ENCODE peak calls at places on chromosomes 4 and X, in four cellular contexts. N is fibroblast of pulmonary artery, Z is left lung, Q is cardiac fibroblast. D is an unnamed sample.

GRCh38 chr4:123401466-123402175 is 5.0 kb downstream of the SPRY1 start:
- DNase-seq in N (peak; percentile 58), Z (no peak), Q (peak; percentile 38), D (no peak)

GRCh38 chrX:46837543-46838481 is 969 bp downstream of the RP2 start:
- DNase-seq in N (no peak), Z (no peak), Q (peak; percentile 49), D (peak; percentile 70)

GRCh38 chrX:56569378-56570061 is 6.1 kb downstream of the UBQLN2 start:
- DNase-seq in N (no peak), Z (no peak), Q (no peak), D (no peak)

GRCh38 chrX:119249836-119250340 is 13.8 kb downstream of the PGRMC1 start:
- DNase-seq in N (no peak), Z (no peak), Q (no peak), D (no peak)

GRCh38 chr4:139902328-139903217 is 237.0 kb downstream of the MGST2 start:
- DNase-seq in N (no peak), Z (no peak), Q (no peak), D (peak; percentile 3)

GRCh38 chr4:183588169-183588675 is 70.8 kb downstream of the RWDD4 start:
- DNase-seq in N (peak; percentile 46), Z (no peak), Q (no peak), D (no peak)

GRCh38 chrX:1084689-1085088 is 127.8 kb downstream of the CRLF2 start:
- DNase-seq in N (no peak), Z (no peak), Q (no peak), D (no peak)

GRCh38 chr4:7015383-7016035 is 27.7 kb upstream of the TADA2B start:
- DNase-seq in N (no peak), Z (no peak), Q (no peak), D (no peak)

GRCh38 chr4:118682928-118683327 is 2.3 kb upstream of the METTL14 start:
- DNase-seq in N (peak; percentile 49), Z (no peak), Q (peak; percentile 60), D (peak; percentile 33)

GRCh38 chr4:159484049-159484448 is 381.2 kb downstream of the RAPGEF2 start:
- DNase-seq in N (no peak), Z (no peak), Q (peak; percentile 8), D (peak; percentile 6)

GRCh38 chr4:37762294-37763163 is 64.0 kb upstream of the PGM2 start:
- DNase-seq in N (peak; percentile 48), Z (no peak), Q (peak; percentile 53), D (peak; percentile 99)

GRCh38 chr4:82376109-82376508 is 2.3 kb upstream of the HNRNPD start:
- DNase-seq in N (no peak), Z (no peak), Q (no peak), D (no peak)

GRCh38 chr4:155906554-155907247 is 3.2 kb downstream of the TDO2 start:
- DNase-seq in N (peak; percentile 97), Z (peak; percentile 34), Q (peak; percentile 98), D (peak; percentile 82)

GRCh38 chrX:44101300-44101699 is 128.1 kb upstream of the NDP start:
- DNase-seq in N (peak; percentile 1), Z (no peak), Q (peak; percentile 0), D (peak; percentile 56)

GRCh38 chr4:15234101-15234500 is 193.7 kb upstream of the C1QTNF7 start:
- DNase-seq in N (peak; percentile 69), Z (no peak), Q (peak; percentile 93), D (peak; percentile 67)

GRCh38 chr4:42570221-42570620 is 86.7 kb downstream of the ATP8A1 start:
- DNase-seq in N (no peak), Z (peak; percentile 53), Q (no peak), D (no peak)

GRCh38 chrX:125205084-125205917 is 114.4 kb upstream of the TEX13C start:
- DNase-seq in N (no peak), Z (peak; percentile 33), Q (peak; percentile 9), D (peak; percentile 30)

GRCh38 chr4:41432889-41433288 is 105.1 kb upstream of the LIMCH1 start:
- DNase-seq in N (peak; percentile 63), Z (no peak), Q (peak; percentile 61), D (peak; percentile 48)

GRCh38 chr4:33837043-33837442 is 2407.3 kb downstream of the ARAP2 start:
- DNase-seq in N (peak; percentile 81), Z (no peak), Q (peak; percentile 85), D (peak; percentile 9)

GRCh38 chr4:71195932-71196331 is 142.9 kb upstream of the SLC4A4 start:
- DNase-seq in N (no peak), Z (no peak), Q (peak; percentile 56), D (no peak)

GRCh38 chr4:37533286-37534033 is 152.7 kb downstream of the RELL1 start:
- DNase-seq in N (no peak), Z (no peak), Q (no peak), D (peak; percentile 78)

GRCh38 chr4:159446266-159446976 is 343.5 kb downstream of the RAPGEF2 start:
- DNase-seq in N (peak; percentile 85), Z (no peak), Q (peak; percentile 85), D (peak; percentile 70)

GRCh38 chrX:136387951-136388502 is 87.3 kb downstream of the ADGRG4 start:
- DNase-seq in N (no peak), Z (no peak), Q (no peak), D (no peak)

GRCh38 chrX:21047034-21047455 is 327.2 kb upstream of the CNKSR2 start:
- DNase-seq in N (no peak), Z (no peak), Q (no peak), D (no peak)

GRCh38 chrX:1334854-1335253 is 1.7 kb upstream of the IL3RA start:
- DNase-seq in N (no peak), Z (no peak), Q (no peak), D (no peak)

GRCh38 chrX:130147631-130148030 is 18.0 kb downstream of the AIFM1 start:
- DNase-seq in N (no peak), Z (no peak), Q (no peak), D (no peak)

GRCh38 chrX:130139474-130140201 is 26.0 kb downstream of the AIFM1 start:
- DNase-seq in N (peak; percentile 18), Z (no peak), Q (no peak), D (no peak)

GRCh38 chrX:130145123-130145522 is 20.5 kb downstream of the AIFM1 start:
- DNase-seq in N (no peak), Z (no peak), Q (no peak), D (peak; percentile 32)

DNA sequence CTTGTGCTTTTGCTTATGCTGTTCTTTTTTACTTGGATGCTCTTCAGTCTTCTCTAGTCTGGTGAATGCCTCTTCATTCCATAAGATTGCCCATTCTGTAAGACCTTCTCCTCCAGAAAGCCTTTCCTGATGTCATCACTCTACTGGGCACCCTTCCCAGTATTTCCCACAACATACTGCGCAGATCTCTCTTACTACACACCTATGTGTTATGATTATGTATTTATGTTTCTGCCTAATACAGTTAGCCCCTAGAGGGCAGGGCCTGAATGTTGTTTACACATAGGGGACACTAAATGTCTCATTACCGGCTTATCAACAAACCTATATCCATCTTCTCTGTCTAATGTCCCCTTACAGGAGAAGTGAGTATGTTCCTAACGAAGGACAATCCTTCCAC is 21.1 kb downstream of the AIFM1 start:
- DNase-seq in N (peak; percentile 87), Z (no peak), Q (peak; percentile 76), D (peak; percentile 47)
- TF ChIP-seq CTCF in N (peak; percentile 34), Z (no peak), Q (peak; percentile 35), D (no peak)

DNA sequence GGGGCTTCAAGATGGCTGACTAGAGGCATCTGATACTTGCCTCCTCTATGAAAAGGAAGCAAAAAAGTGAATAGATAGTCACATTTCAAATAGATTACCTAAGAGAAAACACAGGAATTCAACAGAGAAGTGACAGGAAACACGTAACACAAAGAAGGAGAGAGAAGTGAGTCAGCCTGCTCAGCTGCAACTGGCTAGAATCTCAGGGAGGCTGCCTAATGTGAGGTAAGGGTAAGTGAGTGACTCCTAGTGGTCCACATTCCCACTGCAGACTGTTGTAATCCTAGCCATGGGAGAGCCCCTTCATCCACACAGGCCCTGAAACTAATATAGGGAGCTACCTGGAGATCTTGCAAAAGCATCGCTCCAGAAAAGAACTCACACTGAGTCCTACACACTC is 179.2 kb downstream of the SLC7A11 start:
- DNase-seq in N (peak; percentile 68), Z (no peak), Q (peak; percentile 80), D (peak; percentile 60)
- TF ChIP-seq CTCF in N (peak; percentile 30), Z (no peak), Q (peak; percentile 43), D (peak; percentile 33)

GRCh38 chr4:655735-656151 is 18.3 kb downstream of the ATP5ME start:
- DNase-seq in N (no peak), Z (no peak), Q (no peak), D (no peak)

GRCh38 chr4:656651-657337 is 17.3 kb downstream of the ATP5ME start:
- DNase-seq in N (no peak), Z (no peak), Q (peak; percentile 8), D (no peak)

GRCh38 chr4:658031-658667 is 15.9 kb downstream of the ATP5ME start:
- DNase-seq in N (no peak), Z (peak; percentile 29), Q (no peak), D (no peak)

GRCh38 chr4:658681-659667 is 15.1 kb downstream of the ATP5ME start:
- DNase-seq in N (no peak), Z (peak; percentile 26), Q (no peak), D (no peak)

GRCh38 chr4:657338-658030 is 16.6 kb downstream of the ATP5ME start:
- DNase-seq in N (no peak), Z (peak; percentile 32), Q (no peak), D (no peak)
- TF ChIP-seq CTCF in N (no peak), Z (no peak), Q (no peak), D (no peak)

GRCh38 chr4:128698386-128698785 is 111.1 kb upstream of the JADE1 start:
- DNase-seq in N (no peak), Z (no peak), Q (no peak), D (no peak)
- TF ChIP-seq CTCF in N (no peak), Z (no peak), Q (no peak), D (no peak)

GRCh38 chrX:63421411-63421810 is 70.3 kb upstream of the SPIN4 start:
- DNase-seq in N (no peak), Z (no peak), Q (no peak), D (no peak)
- TF ChIP-seq CTCF in N (peak; percentile 13), Z (no peak), Q (peak; percentile 15), D (no peak)

GRCh38 chr4:88573995-88574394 is 18.3 kb upstream of the HERC3 start:
- DNase-seq in N (peak; percentile 31), Z (no peak), Q (peak; percentile 18), D (no peak)
- TF ChIP-seq CTCF in N (peak; percentile 34), Z (no peak), Q (no peak), D (no peak)

DNA sequence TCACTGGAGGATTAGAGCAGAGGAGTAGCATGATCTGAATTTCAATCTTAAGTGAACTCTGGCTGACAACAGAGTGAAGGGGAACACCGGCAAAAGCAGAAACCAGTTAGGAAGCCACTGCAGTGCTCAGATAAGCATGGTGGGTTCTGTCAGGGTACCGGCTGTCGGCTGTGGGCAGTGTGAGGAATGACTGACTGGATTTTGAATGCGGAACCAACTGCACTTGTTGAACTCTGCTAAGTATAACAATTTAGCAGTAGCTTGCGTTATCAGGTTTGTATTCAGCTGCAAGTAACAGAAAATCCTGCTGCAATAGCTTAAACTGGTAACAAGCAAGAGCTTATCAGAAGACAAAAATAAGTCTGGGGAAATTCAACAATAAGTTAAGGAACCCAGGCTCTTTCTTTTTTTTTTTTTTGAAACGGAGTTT is 5.2 kb downstream of the HTT start:
- DNase-seq in N (no peak), Z (no peak), Q (no peak), D (no peak)
- TF ChIP-seq CTCF in N (no peak), Z (no peak), Q (no peak), D (no peak)

GRCh38 chr4:24440765-24441164 is 143.6 kb downstream of the DHX15 start:
- DNase-seq in N (no peak), Z (no peak), Q (no peak), D (no peak)

GRCh38 chr4:24443200-24443599 is 141.2 kb downstream of the DHX15 start:
- DNase-seq in N (no peak), Z (no peak), Q (no peak), D (no peak)
- TF ChIP-seq CTCF in N (no peak), Z (no peak), Q (no peak), D (no peak)

D was measured in bronchial epithelial cell.